ENCODE peak calls at places on chromosomes 16 and 17, in nine cellular contexts. One of them, this sample, is unnamed.

GRCh38 chr16:3999890-4000325 is 116.3 kb downstream of the ADCY9 start:
- DNase-seq in GM12865: no peak
- DNase-seq in body of pancreas: no peak
- DNase-seq in AG08396: no peak
- DNase-seq in NCI-H1092 treated with DMSO at 0.1 percent for 48 hours: no peak
- DNase-seq in endothelial cell of umbilical vein: no peak
- DNase-seq in left lung: no peak
- DNase-seq in activated CD4-positive, alpha-beta T cell treated with anti-CD3 and anti-CD28 coated beads for 36 hours: no peak
- DNase-seq in AG09309: no peak
- DNase-seq in this sample: no peak

GRCh38 chr16:51950118-51950517 is 596.8 kb downstream of the TOX3 start:
- DNase-seq in AG09309: no peak
- DNase-seq in activated CD4-positive, alpha-beta T cell treated with anti-CD3 and anti-CD28 coated beads for 36 hours: no peak
- DNase-seq in NCI-H1092 treated with DMSO at 0.1 percent for 48 hours: no peak
- DNase-seq in left lung: no peak
- DNase-seq in body of pancreas: no peak
- DNase-seq in AG08396: no peak
- DNase-seq in endothelial cell of umbilical vein: no peak
- DNase-seq in GM12865: no peak
- DNase-seq in this sample: no peak

GRCh38 chr17:76405967-76406647 is 21.7 kb downstream of the SPHK1 start:
- DNase-seq in activated CD4-positive, alpha-beta T cell treated with anti-CD3 and anti-CD28 coated beads for 36 hours: no peak
- DNase-seq in AG08396: no peak
- DNase-seq in GM12865: peak
- DNase-seq in NCI-H1092 treated with DMSO at 0.1 percent for 48 hours: peak
- DNase-seq in left lung: no peak
- DNase-seq in endothelial cell of umbilical vein: no peak
- DNase-seq in AG09309: no peak
- DNase-seq in body of pancreas: peak
- DNase-seq in this sample: no peak

GRCh38 chr16:85552980-85553435 is 60.1 kb upstream of the GSE1 start:
- DNase-seq in AG09309: no peak
- DNase-seq in body of pancreas: no peak
- DNase-seq in endothelial cell of umbilical vein: no peak
- DNase-seq in activated CD4-positive, alpha-beta T cell treated with anti-CD3 and anti-CD28 coated beads for 36 hours: no peak
- DNase-seq in GM12865: no peak
- DNase-seq in NCI-H1092 treated with DMSO at 0.1 percent for 48 hours: no peak
- DNase-seq in left lung: no peak
- DNase-seq in AG08396: peak
- DNase-seq in this sample: no peak

GRCh38 chr16:22369221-22369811 is 5.1 kb downstream of the CDR2 start:
- DNase-seq in left lung: no peak
- DNase-seq in body of pancreas: no peak
- DNase-seq in endothelial cell of umbilical vein: peak
- DNase-seq in NCI-H1092 treated with DMSO at 0.1 percent for 48 hours: no peak
- DNase-seq in AG09309: no peak
- DNase-seq in AG08396: no peak
- DNase-seq in activated CD4-positive, alpha-beta T cell treated with anti-CD3 and anti-CD28 coated beads for 36 hours: no peak
- DNase-seq in GM12865: peak
- DNase-seq in this sample: no peak

GRCh38 chr16:578870-579405 is 9.2 kb downstream of the PIGQ start:
- DNase-seq in AG09309: no peak
- DNase-seq in GM12865: peak
- DNase-seq in body of pancreas: peak
- DNase-seq in AG08396: peak
- DNase-seq in endothelial cell of umbilical vein: peak
- DNase-seq in NCI-H1092 treated with DMSO at 0.1 percent for 48 hours: no peak
- DNase-seq in activated CD4-positive, alpha-beta T cell treated with anti-CD3 and anti-CD28 coated beads for 36 hours: peak
- DNase-seq in left lung: peak
- DNase-seq in this sample: peak

GRCh38 chr16:21116148-21116693 is 34.4 kb downstream of the DNAH3 start:
- DNase-seq in body of pancreas: no peak
- DNase-seq in left lung: no peak
- DNase-seq in AG08396: no peak
- DNase-seq in NCI-H1092 treated with DMSO at 0.1 percent for 48 hours: no peak
- DNase-seq in GM12865: peak
- DNase-seq in AG09309: no peak
- DNase-seq in activated CD4-positive, alpha-beta T cell treated with anti-CD3 and anti-CD28 coated beads for 36 hours: peak
- DNase-seq in endothelial cell of umbilical vein: peak
- DNase-seq in this sample: no peak

GRCh38 chr17:76166168-76166567 is 25.1 kb upstream of the FOXJ1 start:
- DNase-seq in AG08396: peak
- DNase-seq in body of pancreas: no peak
- DNase-seq in AG09309: no peak
- DNase-seq in NCI-H1092 treated with DMSO at 0.1 percent for 48 hours: no peak
- DNase-seq in left lung: no peak
- DNase-seq in endothelial cell of umbilical vein: no peak
- DNase-seq in activated CD4-positive, alpha-beta T cell treated with anti-CD3 and anti-CD28 coated beads for 36 hours: peak
- DNase-seq in GM12865: no peak
- DNase-seq in this sample: no peak

GRCh38 chr16:86073763-86074493 is 175.0 kb downstream of the IRF8 start:
- DNase-seq in left lung: peak
- DNase-seq in GM12865: no peak
- DNase-seq in NCI-H1092 treated with DMSO at 0.1 percent for 48 hours: no peak
- DNase-seq in AG08396: no peak
- DNase-seq in activated CD4-positive, alpha-beta T cell treated with anti-CD3 and anti-CD28 coated beads for 36 hours: no peak
- DNase-seq in body of pancreas: no peak
- DNase-seq in endothelial cell of umbilical vein: no peak
- DNase-seq in AG09309: no peak
- DNase-seq in this sample: no peak

GRCh38 chr16:87778476-87778829 is 12.7 kb upstream of the KLHDC4 start:
- DNase-seq in AG08396: no peak
- DNase-seq in activated CD4-positive, alpha-beta T cell treated with anti-CD3 and anti-CD28 coated beads for 36 hours: peak
- DNase-seq in GM12865: peak
- DNase-seq in body of pancreas: no peak
- DNase-seq in NCI-H1092 treated with DMSO at 0.1 percent for 48 hours: no peak
- DNase-seq in endothelial cell of umbilical vein: no peak
- DNase-seq in AG09309: no peak
- DNase-seq in left lung: no peak
- DNase-seq in this sample: no peak

GRCh38 chr17:69744512-69745098 is 330.1 kb downstream of the MAP2K6 start:
- DNase-seq in NCI-H1092 treated with DMSO at 0.1 percent for 48 hours: no peak
- DNase-seq in AG09309: no peak
- DNase-seq in body of pancreas: no peak
- DNase-seq in GM12865: no peak
- DNase-seq in AG08396: no peak
- DNase-seq in activated CD4-positive, alpha-beta T cell treated with anti-CD3 and anti-CD28 coated beads for 36 hours: no peak
- DNase-seq in endothelial cell of umbilical vein: no peak
- DNase-seq in left lung: no peak
- DNase-seq in this sample: no peak

GRCh38 chr17:41823141-41823524 is 10.3 kb downstream of the FKBP10 start:
- DNase-seq in endothelial cell of umbilical vein: no peak
- DNase-seq in left lung: no peak
- DNase-seq in GM12865: no peak
- DNase-seq in NCI-H1092 treated with DMSO at 0.1 percent for 48 hours: no peak
- DNase-seq in AG09309: no peak
- DNase-seq in AG08396: no peak
- DNase-seq in body of pancreas: no peak
- DNase-seq in activated CD4-positive, alpha-beta T cell treated with anti-CD3 and anti-CD28 coated beads for 36 hours: no peak
- DNase-seq in this sample: no peak

GRCh38 chr16:68234188-68235104 is 1.5 kb downstream of the ESRP2 start:
- DNase-seq in AG09309: no peak
- DNase-seq in AG08396: no peak
- DNase-seq in activated CD4-positive, alpha-beta T cell treated with anti-CD3 and anti-CD28 coated beads for 36 hours: no peak
- DNase-seq in endothelial cell of umbilical vein: no peak
- DNase-seq in NCI-H1092 treated with DMSO at 0.1 percent for 48 hours: peak
- DNase-seq in body of pancreas: peak
- DNase-seq in left lung: peak
- DNase-seq in GM12865: no peak
- DNase-seq in this sample: no peak

GRCh38 chr17:65060855-65061254 is 4.3 kb upstream of the GNA13 start:
- DNase-seq in AG08396: no peak
- DNase-seq in activated CD4-positive, alpha-beta T cell treated with anti-CD3 and anti-CD28 coated beads for 36 hours: no peak
- DNase-seq in GM12865: no peak
- DNase-seq in body of pancreas: no peak
- DNase-seq in NCI-H1092 treated with DMSO at 0.1 percent for 48 hours: no peak
- DNase-seq in endothelial cell of umbilical vein: no peak
- DNase-seq in AG09309: no peak
- DNase-seq in left lung: no peak
- DNase-seq in this sample: no peak

GRCh38 chr17:17186551-17187505 is 19.3 kb downstream of the PLD6 start:
- DNase-seq in body of pancreas: no peak
- DNase-seq in AG08396: no peak
- DNase-seq in activated CD4-positive, alpha-beta T cell treated with anti-CD3 and anti-CD28 coated beads for 36 hours: no peak
- DNase-seq in GM12865: no peak
- DNase-seq in AG09309: no peak
- DNase-seq in NCI-H1092 treated with DMSO at 0.1 percent for 48 hours: no peak
- DNase-seq in left lung: no peak
- DNase-seq in endothelial cell of umbilical vein: no peak
- DNase-seq in this sample: no peak

GRCh38 chr17:12917401-12917800 is 100.4 kb downstream of the ELAC2 start:
- DNase-seq in AG08396: no peak
- DNase-seq in NCI-H1092 treated with DMSO at 0.1 percent for 48 hours: no peak
- DNase-seq in body of pancreas: no peak
- DNase-seq in AG09309: no peak
- DNase-seq in activated CD4-positive, alpha-beta T cell treated with anti-CD3 and anti-CD28 coated beads for 36 hours: no peak
- DNase-seq in left lung: no peak
- DNase-seq in endothelial cell of umbilical vein: no peak
- DNase-seq in GM12865: no peak
- DNase-seq in this sample: no peak

GRCh38 chr16:67279296-67280089 is at the start of gene PLEKHG4:
- DNase-seq in AG08396: peak
- DNase-seq in GM12865: peak
- DNase-seq in endothelial cell of umbilical vein: peak
- DNase-seq in AG09309: no peak
- DNase-seq in left lung: peak
- DNase-seq in activated CD4-positive, alpha-beta T cell treated with anti-CD3 and anti-CD28 coated beads for 36 hours: peak
- DNase-seq in body of pancreas: peak
- DNase-seq in NCI-H1092 treated with DMSO at 0.1 percent for 48 hours: peak
- DNase-seq in this sample: peak

GRCh38 chr17:27551701-27552466 is 79.1 kb upstream of the LGALS9 start:
- DNase-seq in AG08396: no peak
- DNase-seq in left lung: no peak
- DNase-seq in NCI-H1092 treated with DMSO at 0.1 percent for 48 hours: no peak
- DNase-seq in GM12865: no peak
- DNase-seq in endothelial cell of umbilical vein: no peak
- DNase-seq in body of pancreas: peak
- DNase-seq in AG09309: no peak
- DNase-seq in activated CD4-positive, alpha-beta T cell treated with anti-CD3 and anti-CD28 coated beads for 36 hours: no peak
- DNase-seq in this sample: no peak

GRCh38 chr17:50986989-50987660 is 121.0 kb upstream of the TOB1 start:
- DNase-seq in NCI-H1092 treated with DMSO at 0.1 percent for 48 hours: no peak
- DNase-seq in endothelial cell of umbilical vein: no peak
- DNase-seq in body of pancreas: no peak
- DNase-seq in left lung: no peak
- DNase-seq in AG09309: peak
- DNase-seq in AG08396: peak
- DNase-seq in activated CD4-positive, alpha-beta T cell treated with anti-CD3 and anti-CD28 coated beads for 36 hours: no peak
- DNase-seq in GM12865: no peak
- DNase-seq in this sample: no peak

GRCh38 chr16:71351558-71351901 is 7.0 kb upstream of the CALB2 start:
- DNase-seq in endothelial cell of umbilical vein: no peak
- DNase-seq in body of pancreas: peak
- DNase-seq in GM12865: no peak
- DNase-seq in activated CD4-positive, alpha-beta T cell treated with anti-CD3 and anti-CD28 coated beads for 36 hours: no peak
- DNase-seq in NCI-H1092 treated with DMSO at 0.1 percent for 48 hours: no peak
- DNase-seq in left lung: no peak
- DNase-seq in AG08396: no peak
- DNase-seq in AG09309: no peak
- DNase-seq in this sample: no peak

GRCh38 chr16:27921134-27921533 is 142.4 kb downstream of the GSG1L start:
- DNase-seq in left lung: no peak
- DNase-seq in activated CD4-positive, alpha-beta T cell treated with anti-CD3 and anti-CD28 coated beads for 36 hours: no peak
- DNase-seq in GM12865: no peak
- DNase-seq in AG09309: no peak
- DNase-seq in endothelial cell of umbilical vein: no peak
- DNase-seq in AG08396: no peak
- DNase-seq in NCI-H1092 treated with DMSO at 0.1 percent for 48 hours: no peak
- DNase-seq in body of pancreas: no peak
- DNase-seq in this sample: no peak

GRCh38 chr17:57366558-57367351 is 110.4 kb downstream of the MSI2 start:
- DNase-seq in GM12865: peak
- DNase-seq in left lung: no peak
- DNase-seq in endothelial cell of umbilical vein: no peak
- DNase-seq in activated CD4-positive, alpha-beta T cell treated with anti-CD3 and anti-CD28 coated beads for 36 hours: no peak
- DNase-seq in AG09309: no peak
- DNase-seq in body of pancreas: no peak
- DNase-seq in NCI-H1092 treated with DMSO at 0.1 percent for 48 hours: peak
- DNase-seq in AG08396: no peak
- DNase-seq in this sample: no peak

GRCh38 chr17:77546772-77547201 is 406.0 kb downstream of the SEC14L1 start:
- DNase-seq in GM12865: no peak
- DNase-seq in body of pancreas: no peak
- DNase-seq in AG08396: no peak
- DNase-seq in endothelial cell of umbilical vein: no peak
- DNase-seq in activated CD4-positive, alpha-beta T cell treated with anti-CD3 and anti-CD28 coated beads for 36 hours: no peak
- DNase-seq in NCI-H1092 treated with DMSO at 0.1 percent for 48 hours: no peak
- DNase-seq in AG09309: no peak
- DNase-seq in left lung: no peak
- DNase-seq in this sample: no peak